ENCODE peak calls at places on chromosome 1, in six cellular contexts. One of them, this sample, is unnamed.
A peak's percentile ranks its signal among the peaks of the same experiment; 100 is the strongest.

GRCh38 chr1:59298710-59299346 is 1.9 kb downstream of the FGGY start:
- DNase-seq in heart left ventricle: no peak
- DNase-seq in IMR-90: peak; percentile 62
- DNase-seq in left ventricle myocardium inferior: no peak
- DNase-seq in tibial nerve: no peak
- DNase-seq in astrocyte: peak; percentile 66
- DNase-seq in this sample: no peak

GRCh38 chr1:31936278-31936965 is 1.7 kb downstream of the PTP4A2 start:
- DNase-seq in heart left ventricle: no peak
- DNase-seq in IMR-90: peak; percentile 37
- DNase-seq in left ventricle myocardium inferior: no peak
- DNase-seq in tibial nerve: no peak
- DNase-seq in astrocyte: no peak
- DNase-seq in this sample: no peak

GRCh38 chr1:63773815-63774616 is at the start of gene ROR1:
- DNase-seq in heart left ventricle: peak; percentile 89
- DNase-seq in IMR-90: peak; percentile 76
- DNase-seq in left ventricle myocardium inferior: peak; percentile 89
- DNase-seq in tibial nerve: peak; percentile 81
- DNase-seq in astrocyte: peak; percentile 69
- DNase-seq in this sample: peak; percentile 94

GRCh38 chr1:184947497-184948256 is 26.6 kb downstream of the NIBAN1 start:
- DNase-seq in heart left ventricle: no peak
- DNase-seq in IMR-90: no peak
- DNase-seq in left ventricle myocardium inferior: no peak
- DNase-seq in tibial nerve: no peak
- DNase-seq in astrocyte: no peak
- DNase-seq in this sample: no peak

GRCh38 chr1:146036990-146037646 is 15.6 kb upstream of the HJV start:
- DNase-seq in heart left ventricle: peak; percentile 74
- DNase-seq in IMR-90: peak; percentile 87
- DNase-seq in left ventricle myocardium inferior: peak; percentile 77
- DNase-seq in tibial nerve: peak; percentile 83
- DNase-seq in astrocyte: peak; percentile 72
- DNase-seq in this sample: peak; percentile 86

GRCh38 chr1:210294991-210295773 is 33.5 kb upstream of the HHAT start:
- DNase-seq in heart left ventricle: peak; percentile 51
- DNase-seq in IMR-90: no peak
- DNase-seq in left ventricle myocardium inferior: peak; percentile 69
- DNase-seq in tibial nerve: peak; percentile 12
- DNase-seq in astrocyte: peak; percentile 42
- DNase-seq in this sample: peak; percentile 78

GRCh38 chr1:55781944-55782482 is 566.8 kb upstream of the USP24 start:
- DNase-seq in heart left ventricle: peak; percentile 9
- DNase-seq in IMR-90: peak; percentile 94
- DNase-seq in left ventricle myocardium inferior: no peak
- DNase-seq in tibial nerve: no peak
- DNase-seq in astrocyte: peak; percentile 97
- DNase-seq in this sample: no peak

GRCh38 chr1:54499097-54500029 is 48.7 kb upstream of the ACOT11 start:
- DNase-seq in heart left ventricle: no peak
- DNase-seq in IMR-90: peak; percentile 36
- DNase-seq in left ventricle myocardium inferior: no peak
- DNase-seq in tibial nerve: no peak
- DNase-seq in astrocyte: no peak
- DNase-seq in this sample: peak; percentile 80

GRCh38 chr1:107975861-107976260 is 10.9 kb upstream of the VAV3 start:
- DNase-seq in heart left ventricle: no peak
- DNase-seq in IMR-90: no peak
- DNase-seq in left ventricle myocardium inferior: no peak
- DNase-seq in tibial nerve: no peak
- DNase-seq in astrocyte: no peak
- DNase-seq in this sample: no peak

GRCh38 chr1:8955367-8955766 is 9.7 kb downstream of the CA6 start:
- DNase-seq in heart left ventricle: no peak
- DNase-seq in IMR-90: no peak
- DNase-seq in left ventricle myocardium inferior: no peak
- DNase-seq in tibial nerve: no peak
- DNase-seq in astrocyte: no peak
- DNase-seq in this sample: no peak

GRCh38 chr1:239736479-239736878 is 350.1 kb downstream of the CHRM3 start:
- DNase-seq in heart left ventricle: no peak
- DNase-seq in IMR-90: no peak
- DNase-seq in left ventricle myocardium inferior: no peak
- DNase-seq in tibial nerve: no peak
- DNase-seq in astrocyte: no peak
- DNase-seq in this sample: no peak

GRCh38 chr1:206461602-206462455 is 8.4 kb upstream of the IKBKE start:
- DNase-seq in heart left ventricle: peak; percentile 70
- DNase-seq in IMR-90: peak; percentile 73
- DNase-seq in left ventricle myocardium inferior: no peak
- DNase-seq in tibial nerve: peak; percentile 94
- DNase-seq in astrocyte: no peak
- DNase-seq in this sample: no peak

GRCh38 chr1:975896-976683 is 5.8 kb downstream of the PERM1 start:
- DNase-seq in heart left ventricle: peak; percentile 53
- DNase-seq in IMR-90: peak; percentile 36
- DNase-seq in left ventricle myocardium inferior: no peak
- DNase-seq in tibial nerve: no peak
- DNase-seq in astrocyte: no peak
- DNase-seq in this sample: no peak
- H3K4me3 ChIP-seq in heart left ventricle: peak overlapping the region; percentile 40
- H3K4me3 ChIP-seq in IMR-90: peak overlapping the region; percentile 0
- H3K4me3 ChIP-seq in left ventricle myocardium inferior: peak overlapping the region; percentile 54
- H3K4me3 ChIP-seq in tibial nerve: no peak overlapping the region
- H3K4me3 ChIP-seq in astrocyte: no peak overlapping the region
- H3K4me3 ChIP-seq in this sample: peak overlapping the region; percentile 25

GRCh38 chr1:231188768-231189167 is 26.9 kb downstream of the TRIM67 start:
- DNase-seq in heart left ventricle: no peak
- DNase-seq in IMR-90: no peak
- DNase-seq in left ventricle myocardium inferior: no peak
- DNase-seq in tibial nerve: no peak
- DNase-seq in astrocyte: no peak
- DNase-seq in this sample: no peak

GRCh38 chr1:231192620-231193163 is 30.8 kb downstream of the TRIM67 start:
- DNase-seq in heart left ventricle: peak; percentile 70
- DNase-seq in IMR-90: no peak
- DNase-seq in left ventricle myocardium inferior: peak; percentile 51
- DNase-seq in tibial nerve: no peak
- DNase-seq in astrocyte: peak; percentile 38
- DNase-seq in this sample: peak; percentile 93

GRCh38 chr1:231189683-231190270 is 27.9 kb downstream of the TRIM67 start:
- DNase-seq in heart left ventricle: no peak
- DNase-seq in IMR-90: no peak
- DNase-seq in left ventricle myocardium inferior: no peak
- DNase-seq in tibial nerve: no peak
- DNase-seq in astrocyte: no peak
- DNase-seq in this sample: no peak

GRCh38 chr1:231188072-231188471 is 26.2 kb downstream of the TRIM67 start:
- DNase-seq in heart left ventricle: no peak
- DNase-seq in IMR-90: no peak
- DNase-seq in left ventricle myocardium inferior: no peak
- DNase-seq in tibial nerve: no peak
- DNase-seq in astrocyte: no peak
- DNase-seq in this sample: no peak

DNA sequence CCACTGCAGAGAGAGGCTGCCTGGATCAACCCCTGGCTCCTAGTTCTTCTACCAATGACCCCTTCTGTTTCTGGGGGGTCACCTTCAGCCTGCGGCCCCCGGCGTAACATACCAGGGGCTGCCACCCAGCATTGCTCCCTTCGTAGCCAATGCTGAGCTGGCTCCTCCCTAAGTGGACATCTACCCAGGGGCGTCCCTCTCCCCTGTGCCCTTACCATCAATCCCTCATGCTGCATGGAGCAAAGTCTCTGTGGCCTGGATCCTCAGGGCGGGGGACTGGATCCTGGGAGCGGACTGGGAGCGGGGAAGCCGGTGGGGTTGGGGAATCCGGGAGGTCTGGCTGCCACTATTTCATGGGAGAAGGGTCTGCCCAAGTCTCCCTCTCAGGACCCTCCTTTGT is 28.6 kb downstream of the TRIM67 start:
- DNase-seq in heart left ventricle: no peak
- DNase-seq in IMR-90: no peak
- DNase-seq in left ventricle myocardium inferior: no peak
- DNase-seq in tibial nerve: no peak
- DNase-seq in astrocyte: no peak
- DNase-seq in this sample: no peak
- H3K4me1 ChIP-seq in heart left ventricle: peaks cover 10% of the 10 kb centered on the region
- H3K4me1 ChIP-seq in IMR-90: no peaks in the 10 kb centered on the region
- H3K4me1 ChIP-seq in left ventricle myocardium inferior: peaks cover 19% of the 10 kb centered on the region
- H3K4me1 ChIP-seq in tibial nerve: no peaks in the 10 kb centered on the region
- H3K4me1 ChIP-seq in astrocyte: peaks cover 4% of the 10 kb centered on the region
- H3K4me1 ChIP-seq in this sample: peaks cover 18% of the 10 kb centered on the region

DNA sequence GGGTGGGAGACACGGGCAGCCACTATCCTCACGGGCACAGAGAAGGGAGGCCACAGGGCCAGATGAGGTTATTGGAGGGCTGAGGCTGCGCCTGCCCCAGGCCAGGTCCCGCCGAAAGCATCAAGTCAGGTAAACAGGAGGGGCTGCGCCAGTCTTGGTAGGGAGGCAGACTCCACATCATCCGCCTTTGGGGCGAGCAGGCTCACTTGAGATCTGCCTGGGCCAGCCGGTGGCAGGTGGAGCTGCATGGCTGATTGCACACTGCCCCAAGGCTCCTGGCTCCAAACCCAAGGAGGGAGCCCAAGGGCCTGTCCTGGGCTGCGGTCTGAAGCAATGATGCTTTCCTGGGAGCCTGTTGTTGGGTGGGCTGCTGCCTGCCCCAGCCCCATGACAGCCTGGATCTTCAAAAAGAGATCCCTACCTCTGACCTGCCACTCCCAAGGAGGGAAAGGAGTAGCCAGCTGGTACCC is 4.6 kb downstream of the SMIM1 start:
- DNase-seq in heart left ventricle: no peak
- DNase-seq in IMR-90: no peak
- DNase-seq in left ventricle myocardium inferior: no peak
- DNase-seq in tibial nerve: no peak
- DNase-seq in astrocyte: no peak
- DNase-seq in this sample: no peak
- H3K4me3 ChIP-seq in heart left ventricle: no peak overlapping the region
- H3K4me3 ChIP-seq in IMR-90: no peak overlapping the region
- H3K4me3 ChIP-seq in left ventricle myocardium inferior: no peak overlapping the region
- H3K4me3 ChIP-seq in tibial nerve: no peak overlapping the region
- H3K4me3 ChIP-seq in astrocyte: no peak overlapping the region
- H3K4me3 ChIP-seq in this sample: no peak overlapping the region

DNA sequence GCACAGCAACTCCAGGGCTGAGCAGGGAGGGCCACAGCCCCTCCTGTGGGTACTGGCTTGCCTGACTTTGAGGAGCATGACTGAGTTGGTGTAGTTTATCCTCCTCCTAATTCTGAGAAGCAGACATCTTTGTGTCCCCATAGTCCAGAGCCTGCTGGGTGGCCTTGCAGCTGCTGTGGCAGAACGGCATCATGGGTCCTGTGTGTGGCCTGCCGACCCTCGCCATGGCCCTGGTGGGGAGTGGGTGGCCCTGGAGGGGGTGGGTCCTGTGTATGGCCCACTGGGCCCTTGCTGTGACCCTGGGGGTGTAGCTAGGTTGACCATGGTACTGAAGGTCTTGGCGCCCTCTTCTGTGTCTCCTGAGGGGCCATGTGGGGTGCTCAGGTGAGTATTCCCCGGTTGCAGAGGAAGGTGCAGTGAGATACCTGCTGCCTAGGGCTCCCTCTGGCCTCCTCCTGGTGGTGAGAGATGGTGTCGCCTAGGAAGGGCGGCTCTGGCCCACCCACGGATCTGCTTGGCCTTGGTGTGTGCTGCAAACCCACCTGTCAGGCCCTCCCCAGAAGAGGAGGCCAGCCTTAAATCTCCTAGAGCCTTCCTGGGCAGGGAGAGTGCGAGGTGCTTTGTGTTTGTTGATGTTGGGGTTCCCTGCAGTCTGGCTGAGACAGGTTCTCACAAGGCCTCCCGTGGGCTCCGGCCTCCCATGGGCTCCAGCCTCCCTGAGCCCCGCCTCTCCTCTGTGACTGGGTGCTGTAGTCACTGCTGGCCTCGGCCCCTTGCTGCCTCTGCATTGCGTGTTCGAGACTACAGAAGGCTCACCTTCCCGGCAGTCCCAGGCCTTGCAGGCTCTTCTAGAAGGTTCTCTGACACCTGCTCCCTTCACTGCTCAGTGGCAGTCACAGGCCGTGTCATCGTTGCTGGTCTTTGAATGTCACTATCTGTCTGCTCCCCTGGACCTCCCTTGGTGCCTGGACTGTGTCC is 7.8 kb downstream of the SNAP47 start:
- DNase-seq in heart left ventricle: no peak
- DNase-seq in IMR-90: no peak
- DNase-seq in left ventricle myocardium inferior: peak; percentile 8
- DNase-seq in tibial nerve: no peak
- DNase-seq in astrocyte: no peak
- DNase-seq in this sample: no peak
- H3K4me1 ChIP-seq in heart left ventricle: peaks cover 60% of the 10 kb centered on the region
- H3K4me1 ChIP-seq in IMR-90: no peaks in the 10 kb centered on the region
- H3K4me1 ChIP-seq in left ventricle myocardium inferior: peaks cover 31% of the 10 kb centered on the region
- H3K4me1 ChIP-seq in tibial nerve: no peaks in the 10 kb centered on the region
- H3K4me1 ChIP-seq in astrocyte: no peaks in the 10 kb centered on the region
- H3K4me1 ChIP-seq in this sample: no peaks in the 10 kb centered on the region